ENCODE peak calls at places on chromosomes 4 and X, in nine cellular contexts. P, F, C, G, D, A, Z, H and U are unnamed samples. For H3K4me1, the result is how much of the 10 kb centered on the place peaks cover.

GRCh38 chr4:140645614-140646412 is 77.1 kb upstream of the UCP1 start:
- DNase-seq in C (peak), A (no peak), Z (no peak), H (no peak), F (no peak), P (no peak), D (no peak), G (no peak), U (no peak)

GRCh38 chrX:107715331-107716044 is 60.1 kb downstream of the TSC22D3 start:
- DNase-seq in C (no peak), F (peak), D (no peak), P (peak), H (no peak), Z (no peak), A (peak), G (no peak), U (no peak)

GRCh38 chr4:1598206-1598605 is 85.9 kb downstream of the FAM53A start:
- DNase-seq in A (no peak), Z (no peak), G (no peak), H (no peak), C (no peak), P (no peak), F (no peak), D (no peak), U (peak)

GRCh38 chr4:182901337-182901736 is 15.8 kb downstream of the DCTD start:
- DNase-seq in D (no peak), Z (no peak), P (no peak), G (no peak), A (no peak), F (no peak), H (no peak), C (no peak), U (no peak)

GRCh38 chrX:45788941-45789348 is 588.3 kb upstream of the DIPK2B start:
- DNase-seq in G (no peak), A (no peak), Z (no peak), C (peak), F (peak), P (no peak), D (no peak), H (no peak), U (peak)

GRCh38 chr4:1288786-1289185 is 905 bp upstream of the MAEA start:
- DNase-seq in H (peak), D (no peak), F (peak), Z (no peak), C (no peak), G (no peak), P (no peak), A (no peak), U (no peak)

GRCh38 chr4:187258651-187259401 is 535.2 kb upstream of the FAT1 start:
- DNase-seq in G (no peak), Z (no peak), H (no peak), P (no peak), F (no peak), C (no peak), D (peak), A (no peak), U (no peak)

GRCh38 chrX:17537652-17538301 is 162.8 kb downstream of the NHS start:
- DNase-seq in G (no peak), A (no peak), F (no peak), H (peak), P (no peak), Z (no peak), C (no peak), D (peak), U (no peak)

GRCh38 chrX:74606799-74607198 is 7.6 kb downstream of the RLIM start:
- DNase-seq in H (no peak), P (no peak), F (peak), C (no peak), G (no peak), Z (no peak), D (no peak), A (no peak), U (no peak)

GRCh38 chrX:47878198-47878597 is 41.5 kb downstream of the ZNF81 start:
- DNase-seq in C (no peak), Z (no peak), A (no peak), H (no peak), P (no peak), D (no peak), G (peak), F (no peak), U (no peak)

GRCh38 chrX:72620550-72621145 is 48.0 kb upstream of the HDAC8 start:
- DNase-seq in C (peak), Z (peak), A (peak), P (no peak), F (peak), H (peak), G (no peak), D (no peak), U (peak)

GRCh38 chr4:76783836-76784235 is 114.1 kb downstream of the SOWAHB start:
- DNase-seq in C (no peak), F (no peak), D (no peak), H (no peak), A (no peak), Z (no peak), P (no peak), G (no peak), U (no peak)

GRCh38 chr4:122150896-122151295 is 1.2 kb upstream of the BLTP1 start:
- DNase-seq in C (no peak), Z (no peak), D (no peak), H (no peak), F (no peak), A (no peak), G (peak), P (no peak), U (no peak)

GRCh38 chrX:12403474-12404082 is 265.3 kb downstream of the FRMPD4 start:
- DNase-seq in F (no peak), C (no peak), H (no peak), D (no peak), A (no peak), G (no peak), Z (no peak), P (no peak), U (no peak)

GRCh38 chr4:87819281-87819919 is 13.4 kb upstream of the MEPE start:
- DNase-seq in G (no peak), F (peak), A (no peak), P (no peak), D (peak), Z (no peak), C (no peak), H (no peak), U (no peak)

GRCh38 chr4:103774326-103774725 is 54.5 kb upstream of the TACR3 start:
- DNase-seq in G (no peak), P (no peak), H (no peak), A (no peak), F (no peak), D (no peak), Z (no peak), C (no peak), U (no peak)

GRCh38 chr4:186201535-186202230 is 10.3 kb downstream of the CYP4V2 start:
- DNase-seq in Z (peak), H (peak), F (peak), A (no peak), P (peak), G (peak), D (peak), C (no peak), U (no peak)

GRCh38 chr4:87493147-87493546 is 36.0 kb downstream of the SPARCL1 start:
- DNase-seq in H (no peak), D (no peak), Z (no peak), F (no peak), C (no peak), A (no peak), P (no peak), G (no peak), U (no peak)

GRCh38 chr4:173217727-173218126 is 49.1 kb downstream of the GALNT7 start:
- DNase-seq in G (no peak), A (no peak), P (no peak), C (no peak), H (no peak), F (peak), D (no peak), Z (no peak), U (no peak)

GRCh38 chr4:16627999-16628398 is 270.4 kb downstream of the LDB2 start:
- DNase-seq in H (no peak), D (no peak), Z (no peak), A (no peak), C (no peak), P (no peak), G (no peak), F (peak), U (no peak)

GRCh38 chrX:72727846-72728245 is 13.7 kb upstream of the PHKA1 start:
- DNase-seq in P (no peak), Z (no peak), H (no peak), D (no peak), A (no peak), F (no peak), C (no peak), G (no peak), U (no peak)

GRCh38 chr4:102439835-102440234 is 61.3 kb upstream of the NFKB1 start:
- DNase-seq in H (no peak), D (no peak), Z (no peak), C (no peak), F (peak), A (no peak), P (no peak), G (no peak), U (no peak)

GRCh38 chr4:66572949-66573348 is 902.7 kb upstream of the EPHA5 start:
- DNase-seq in H (no peak), D (no peak), Z (no peak), G (no peak), C (no peak), P (no peak), F (peak), A (no peak), U (no peak)

GRCh38 chr4:166143227-166143626 is 270.2 kb downstream of the TLL1 start:
- DNase-seq in P (no peak), H (no peak), G (peak), F (peak), C (no peak), A (no peak), D (no peak), Z (no peak), U (no peak)

GRCh38 chrX:56228914-56229313 is 3.2 kb upstream of the KLF8 start:
- DNase-seq in A (peak), F (peak), H (peak), C (no peak), G (no peak), Z (no peak), D (no peak), P (no peak), U (no peak)

GRCh38 chr4:184347251-184348239 is 126.8 kb downstream of the IRF2 start:
- DNase-seq in A (no peak), C (no peak), P (no peak), D (peak), G (peak), F (no peak), H (peak), Z (peak), U (peak)

GRCh38 chr4:742096-742741 is 36.6 kb downstream of the PCGF3 start:
- DNase-seq in P (no peak), H (no peak), A (no peak), G (no peak), F (no peak), C (no peak), D (no peak), Z (peak), U (no peak)

GRCh38 chr4:29423836-29424721 is 1296.1 kb upstream of the PCDH7 start:
- DNase-seq in P (no peak), A (no peak), C (no peak), D (no peak), H (no peak), Z (no peak), G (no peak), F (peak), U (no peak)

GRCh38 chrX:12360991-12361598 is 222.8 kb downstream of the FRMPD4 start:
- DNase-seq in C (no peak), G (no peak), A (no peak), Z (no peak), H (no peak), D (no peak), F (no peak), P (no peak), U (no peak)

GRCh38 chr4:186132577-186133277 is 28.2 kb downstream of the FAM149A start:
- DNase-seq in D (peak), G (peak), P (no peak), C (no peak), A (no peak), F (peak), H (no peak), Z (no peak), U (no peak)

GRCh38 chr4:184752496-184753275 is 18.8 kb upstream of the CENPU start:
- DNase-seq in H (no peak), G (no peak), D (no peak), Z (no peak), F (no peak), C (no peak), A (no peak), P (no peak), U (no peak)

GRCh38 chrX:150306002-150306401 is 57.1 kb upstream of the MAMLD1 start:
- DNase-seq in D (no peak), G (no peak), F (no peak), P (no peak), Z (no peak), H (no peak), A (no peak), C (no peak), U (no peak)

GRCh38 chrX:17496407-17496806 is 121.4 kb downstream of the NHS start:
- DNase-seq in C (no peak), G (no peak), F (no peak), Z (peak), H (no peak), A (no peak), D (no peak), P (no peak), U (no peak)

GRCh38 chr4:155544547-155544946 is 122.1 kb upstream of the GUCY1A1 start:
- DNase-seq in C (no peak), F (no peak), H (no peak), Z (no peak), D (no peak), G (no peak), P (no peak), A (no peak), U (peak)

GRCh38 chr4:110586137-110586850 is 36.6 kb downstream of the PITX2 start:
- DNase-seq in D (peak), G (peak), F (peak), C (no peak), P (no peak), A (no peak), H (no peak), Z (no peak), U (no peak)

GRCh38 chr4:111923786-111924185 is 221.5 kb upstream of the FAM241A start:
- DNase-seq in C (no peak), H (no peak), P (no peak), Z (no peak), F (peak), D (no peak), A (no peak), G (no peak), U (no peak)

GRCh38 chrX:15310117-15310516 is 5.3 kb downstream of the ASB11 start:
- DNase-seq in C (no peak), F (peak), G (no peak), A (no peak), H (no peak), P (no peak), D (no peak), Z (no peak), U (no peak)

GRCh38 chr4:181685461-181685860 is 557.7 kb upstream of the TENM3 start:
- DNase-seq in C (no peak), A (no peak), H (no peak), D (no peak), G (no peak), Z (no peak), P (no peak), F (peak), U (no peak)
- H3K4me1 ChIP-seq in C (under half), A (under half), H (under half), D (under half), G (under half), Z (under half), P (under half), F (under half), U (under half)

DNA sequence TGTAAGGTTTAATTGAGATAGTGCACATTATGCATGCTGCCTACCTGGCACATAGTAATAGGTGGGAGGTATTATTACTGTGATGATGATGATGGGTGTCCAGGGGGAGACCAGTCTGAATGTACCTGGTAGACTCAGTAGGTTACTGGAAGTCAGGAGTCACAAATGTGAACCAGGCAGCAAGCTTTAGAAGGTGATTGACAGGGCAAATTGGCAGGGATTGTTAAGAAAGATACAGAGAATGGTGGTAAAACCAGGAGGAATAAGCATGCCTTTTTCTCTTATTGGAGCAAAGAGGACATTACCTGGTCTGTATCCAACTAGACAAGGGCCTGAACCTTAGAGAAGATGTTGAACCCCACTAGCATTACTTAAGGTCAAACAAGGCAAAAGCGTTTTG is 108.1 kb downstream of the ANXA3 start:
- DNase-seq in A (no peak), F (no peak), G (no peak), D (no peak), C (no peak), H (no peak), Z (no peak), P (no peak), U (no peak)
- H3K4me1 ChIP-seq in A (under half), F (half or more), G (under half), D (under half), C (under half), H (under half), Z (under half), P (under half), U (under half)

GRCh38 chr4:81562093-81562492 is 90.4 kb upstream of the RASGEF1B start:
- DNase-seq in G (peak), P (peak), C (no peak), A (no peak), F (no peak), Z (no peak), D (no peak), H (no peak), U (no peak)
- H3K4me1 ChIP-seq in G (under half), P (under half), C (under half), A (under half), F (under half), Z (under half), D (under half), H (under half), U (under half)

GRCh38 chr4:38384962-38385285 is 279.1 kb upstream of the KLF3 start:
- DNase-seq in Z (no peak), F (no peak), P (no peak), D (no peak), H (no peak), C (no peak), G (no peak), A (no peak), U (no peak)
- H3K4me1 ChIP-seq in Z (under half), F (under half), P (under half), D (under half), H (under half), C (under half), G (under half), A (under half), U (under half)

DNA sequence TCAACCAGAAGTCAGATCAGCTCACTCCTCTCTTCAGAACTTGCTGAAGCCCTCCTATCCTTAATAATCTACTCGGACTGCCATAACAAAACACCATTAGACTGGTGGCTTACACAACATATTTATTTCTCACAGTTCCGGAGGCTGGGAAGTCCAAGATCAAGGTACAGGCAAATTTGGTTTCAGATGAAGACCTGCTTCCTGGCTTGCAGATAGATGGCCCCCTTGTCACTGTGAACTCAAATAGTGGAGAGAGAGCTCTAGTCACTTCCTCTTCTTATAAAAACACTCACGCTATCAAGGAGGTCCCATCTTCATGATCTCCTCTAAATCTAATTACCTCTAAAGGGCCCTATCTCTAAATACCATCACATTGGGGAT is 125.1 kb downstream of the CAMK2D start:
- DNase-seq in G (no peak), F (no peak), H (no peak), Z (no peak), A (no peak), P (peak), C (no peak), D (no peak), U (no peak)
- H3K4me1 ChIP-seq in G (under half), F (under half), H (under half), Z (under half), A (half or more), P (under half), C (under half), D (under half), U (under half)

GRCh38 chrX:100874240-100874798 is at the start of gene NOX1:
- DNase-seq in Z (no peak), C (no peak), P (no peak), F (no peak), H (peak), G (no peak), D (no peak), A (no peak), U (no peak)
- H3K4me1 ChIP-seq in Z (under half), C (under half), P (under half), F (under half), H (under half), G (under half), D (under half), A (under half), U (under half)

GRCh38 chr4:145909773-145910172 is 28.9 kb downstream of the ZNF827 start:
- DNase-seq in D (no peak), P (no peak), G (no peak), H (peak), F (peak), C (no peak), Z (no peak), A (no peak), U (no peak)
- H3K4me1 ChIP-seq in D (under half), P (under half), G (under half), H (under half), F (under half), C (under half), Z (under half), A (under half), U (under half)

DNA sequence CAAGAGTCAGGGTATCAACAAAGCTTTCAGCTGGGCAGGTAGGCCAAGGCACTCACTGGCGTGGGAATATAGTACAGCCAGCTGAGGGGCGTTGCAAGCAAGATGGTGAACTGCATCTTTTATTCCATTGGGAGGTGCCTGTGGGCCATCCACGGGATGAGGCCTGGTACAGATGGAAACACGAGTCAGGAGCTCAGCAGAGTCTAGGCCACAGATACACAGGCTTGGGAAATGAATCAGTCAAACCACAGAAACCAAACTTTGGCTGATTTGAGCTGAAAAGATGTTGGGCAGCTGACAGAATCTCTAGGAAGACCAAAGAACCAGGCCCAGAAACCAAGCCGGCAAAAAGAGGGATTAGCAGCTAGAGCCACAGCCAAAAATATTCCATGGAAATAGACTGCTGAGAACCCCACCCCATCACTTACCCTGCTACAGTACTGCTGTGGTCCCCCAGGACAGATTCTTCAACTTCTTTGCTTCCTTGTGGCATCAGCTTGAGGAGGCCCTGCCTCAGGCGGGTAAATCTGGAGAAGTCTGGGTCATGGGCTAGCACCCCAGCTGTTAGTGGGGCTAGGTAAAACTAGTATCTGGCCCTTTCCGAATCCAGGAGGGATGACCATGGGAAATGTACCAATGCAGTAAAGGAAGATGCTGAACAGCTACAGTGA is 75.4 kb downstream of the TMEM131L start:
- DNase-seq in P (no peak), H (no peak), C (no peak), F (peak), Z (no peak), A (no peak), G (no peak), D (no peak), U (no peak)
- H3K4me1 ChIP-seq in P (half or more), H (under half), C (under half), F (under half), Z (under half), A (half or more), G (under half), D (under half), U (under half)

GRCh38 chr4:17851921-17852320 is 41.1 kb downstream of the NCAPG start:
- DNase-seq in P (no peak), A (no peak), D (no peak), G (no peak), C (no peak), H (no peak), F (no peak), Z (no peak), U (no peak)
- H3K4me1 ChIP-seq in P (under half), A (under half), D (under half), G (under half), C (under half), H (under half), F (under half), Z (under half), U (under half)

GRCh38 chr4:134501973-134502372 is 300.4 kb upstream of the PABPC4L start:
- DNase-seq in G (no peak), C (no peak), P (no peak), F (no peak), H (no peak), Z (peak), D (no peak), A (no peak), U (no peak)

GRCh38 chr4:134510544-134510943 is 309.0 kb upstream of the PABPC4L start:
- DNase-seq in F (no peak), D (no peak), H (no peak), C (no peak), P (no peak), G (no peak), Z (no peak), A (no peak), U (no peak)

GRCh38 chr4:134505511-134505910 is 303.9 kb upstream of the PABPC4L start:
- DNase-seq in Z (no peak), A (no peak), H (no peak), F (no peak), D (no peak), P (no peak), C (no peak), G (no peak), U (no peak)
- H3K4me1 ChIP-seq in Z (under half), A (under half), H (under half), F (under half), D (under half), P (under half), C (under half), G (under half), U (under half)